ENCODE peak calls at places on chromosomes 4 and X, in eight cellular contexts. T, B, A, J, S, G, X and W are unnamed samples.

GRCh38 chrX:153771261-153771681 is 7.2 kb downstream of the PLXNB3 start:
- DNase-seq in T (no peak), S (no peak), B (no peak), X (no peak), G (no peak), A (no peak), J (no peak), W (no peak)

GRCh38 chr4:9923195-9923812 is 98.0 kb downstream of the SLC2A9 start:
- DNase-seq in X (no peak), A (no peak), G (no peak), J (no peak), S (no peak), B (no peak), T (no peak), W (no peak)

GRCh38 chr4:102061133-102061532 is 270.6 kb downstream of the BANK1 start:
- DNase-seq in G (no peak), T (no peak), A (no peak), X (no peak), B (no peak), S (no peak), J (no peak), W (no peak)

GRCh38 chr4:37822220-37822619 is 4.3 kb upstream of the PGM2 start:
- DNase-seq in T (no peak), B (no peak), A (no peak), J (peak), G (no peak), X (no peak), S (no peak), W (no peak)

GRCh38 chr4:6378493-6379445 is 93.6 kb downstream of the PPP2R2C start:
- DNase-seq in S (no peak), A (no peak), X (no peak), B (no peak), T (no peak), G (no peak), J (no peak), W (no peak)

GRCh38 chr4:113325876-113326615 is 276.6 kb downstream of the ANK2 start:
- DNase-seq in S (no peak), X (no peak), A (no peak), B (no peak), T (no peak), J (no peak), G (no peak), W (no peak)

GRCh38 chrX:68892651-68893050 is 63.8 kb downstream of the EFNB1 start:
- DNase-seq in S (no peak), T (no peak), X (no peak), B (no peak), A (no peak), G (no peak), J (no peak), W (no peak)

GRCh38 chr4:81255524-81255923 is 40.5 kb upstream of the PRKG2 start:
- DNase-seq in G (peak), X (peak), S (no peak), J (peak), B (no peak), T (peak), A (no peak), W (no peak)

GRCh38 chrX:72479324-72480274 is 93.0 kb downstream of the HDAC8 start:
- DNase-seq in A (no peak), G (no peak), S (no peak), T (no peak), B (no peak), X (no peak), J (no peak), W (no peak)

GRCh38 chr4:115325836-115326235 is 212.4 kb upstream of the NDST4 start:
- DNase-seq in B (no peak), T (no peak), A (no peak), G (no peak), S (no peak), X (no peak), J (no peak), W (no peak)

GRCh38 chr4:128863314-128864075 is 54.0 kb downstream of the JADE1 start:
- DNase-seq in T (no peak), J (peak), X (peak), A (peak), B (peak), G (no peak), S (peak), W (peak)

GRCh38 chrX:103310592-103311400 is at the start of gene BEX2:
- DNase-seq in X (peak), S (peak), A (peak), J (no peak), G (no peak), B (peak), T (no peak), W (peak)

GRCh38 chr4:73653695-73654106 is 33.5 kb upstream of the RASSF6 start:
- DNase-seq in B (peak), X (no peak), A (no peak), J (peak), T (no peak), G (no peak), S (peak), W (no peak)

GRCh38 chr4:85565761-85566480 is 91.0 kb downstream of the ARHGAP24 start:
- DNase-seq in X (peak), T (no peak), S (no peak), J (peak), G (peak), A (no peak), B (no peak), W (no peak)

GRCh38 chr4:73698217-73698616 is 42.2 kb upstream of the CXCL8 start:
- DNase-seq in X (no peak), S (no peak), G (no peak), J (peak), T (no peak), A (no peak), B (no peak), W (no peak)

GRCh38 chr4:188113156-188113555 is 3.8 kb upstream of the TRIML2 start:
- DNase-seq in T (no peak), A (no peak), B (no peak), J (no peak), S (no peak), G (no peak), X (peak), W (no peak)
- TF ChIP-seq CTCF in T (no peak), A (no peak), B (no peak), J (no peak), S (no peak), G (no peak), X (no peak), W (no peak)

GRCh38 chr4:62706423-62706822 is 1506.3 kb downstream of the ADGRL3 start:
- DNase-seq in G (no peak), S (no peak), A (no peak), B (no peak), J (no peak), T (no peak), X (no peak), W (no peak)

GRCh38 chr4:62711575-62711974 is 1511.4 kb downstream of the ADGRL3 start:
- DNase-seq in S (no peak), A (no peak), J (no peak), G (no peak), T (no peak), X (no peak), B (no peak), W (no peak)

DNA sequence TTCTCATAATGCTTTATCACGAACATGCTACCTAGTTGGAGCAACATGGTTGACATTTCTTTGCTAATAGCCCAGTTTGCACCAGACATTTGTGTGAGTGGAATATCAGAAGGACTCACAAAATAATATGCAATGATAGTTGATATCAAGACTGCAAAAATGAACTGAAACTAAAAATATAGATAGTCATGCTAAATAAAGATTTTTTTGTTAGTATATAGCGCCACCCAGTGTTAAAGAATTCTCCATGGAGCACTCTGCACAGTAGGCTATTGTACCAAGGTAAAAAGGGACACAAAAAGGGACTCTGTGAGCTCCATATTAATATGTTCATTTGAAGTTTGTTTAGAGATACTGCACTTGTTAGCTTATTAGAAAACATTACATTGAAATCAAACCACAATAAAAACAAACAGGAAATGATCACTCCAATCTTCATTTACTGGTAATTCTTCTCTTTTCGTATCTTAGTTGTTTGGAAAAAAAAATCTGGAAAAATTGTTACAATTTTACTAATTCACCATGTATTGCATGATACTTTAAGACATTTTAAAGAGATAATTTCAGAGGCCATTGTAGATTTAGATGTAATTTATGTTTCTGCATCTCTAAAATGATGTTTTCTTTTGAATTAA is 1509.6 kb downstream of the ADGRL3 start:
- DNase-seq in G (no peak), X (peak), A (no peak), T (no peak), J (no peak), B (peak), S (peak), W (peak)
- TF ChIP-seq CTCF in G (no peak), X (peak), A (no peak), T (no peak), J (no peak), B (peak), S (peak), W (peak)

DNA sequence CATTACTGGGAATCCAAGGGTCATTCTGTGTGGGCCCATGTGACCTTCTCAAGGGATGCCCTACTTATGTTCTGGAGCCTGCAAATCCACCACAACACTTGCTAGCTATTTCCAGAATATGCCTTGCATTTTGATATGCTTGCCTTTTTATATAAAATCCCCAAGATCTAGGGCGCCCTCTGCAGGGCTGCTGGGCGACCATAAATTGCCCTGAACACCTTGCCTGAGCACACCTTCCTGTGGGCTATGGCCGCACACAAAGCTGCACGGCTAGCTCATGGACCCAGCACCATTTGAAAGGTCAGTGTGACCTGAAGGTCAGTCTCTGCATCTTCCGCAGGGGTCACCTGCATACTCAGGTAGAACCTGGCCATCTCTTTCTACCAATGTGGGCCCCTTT is 311.7 kb downstream of the NLGN4X start:
- DNase-seq in S (peak), J (no peak), G (no peak), B (no peak), X (no peak), A (no peak), T (no peak), W (no peak)
- TF ChIP-seq CTCF in S (peak), J (no peak), G (no peak), B (peak), X (no peak), A (no peak), T (no peak), W (no peak)

GRCh38 chr4:72567821-72568620 is 1.0 kb downstream of the ADAMTS3 start:
- DNase-seq in A (peak), S (no peak), T (peak), J (peak), B (peak), X (peak), G (no peak), W (peak)
- TF ChIP-seq CTCF in A (peak), S (no peak), T (peak), J (peak), B (peak), X (peak), G (peak), W (no peak)

DNA sequence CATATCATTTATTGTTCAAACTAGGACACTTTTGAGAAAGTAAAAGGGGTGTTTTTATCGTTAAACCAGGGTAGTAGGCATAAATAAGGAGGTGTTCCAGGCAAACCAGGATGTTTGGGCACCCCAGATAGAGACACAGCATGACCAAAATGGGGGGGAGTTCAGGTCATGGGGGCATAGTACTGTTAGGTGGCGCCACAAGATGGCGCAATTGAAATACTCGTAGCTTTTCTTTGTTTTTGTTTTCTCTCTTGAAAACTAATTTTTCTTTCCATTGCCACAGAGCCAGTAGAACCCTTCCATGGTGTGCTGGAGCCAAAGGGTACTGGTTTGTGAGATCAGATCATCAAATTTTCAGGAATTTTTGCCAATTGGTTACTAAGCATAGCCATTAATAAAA is 283.4 kb downstream of the BCOR start:
- DNase-seq in G (no peak), A (no peak), B (no peak), J (peak), S (peak), X (no peak), T (no peak), W (peak)
- TF ChIP-seq CTCF in G (peak), A (peak), B (peak), J (peak), S (peak), X (peak), T (peak), W (peak)

GRCh38 chrX:150212672-150213480 is 150.2 kb upstream of the MAMLD1 start:
- DNase-seq in B (no peak), A (no peak), S (no peak), J (peak), G (no peak), X (no peak), T (no peak), W (no peak)
- TF ChIP-seq CTCF in B (no peak), A (no peak), S (no peak), J (no peak), G (no peak), X (no peak), T (no peak), W (no peak)